ENCODE peak calls at places on chromosomes 12 and 14, in seven cellular contexts. One of them, this sample, is unnamed.

GRCh38 chr12:132866251-132866828 is 21.1 kb downstream of the CHFR start:
- DNase-seq in mesenchymal stem cell: peak; percentile 80
- DNase-seq in H1: no peak
- DNase-seq in H9: no peak
- DNase-seq in mesendoderm: peak; percentile 85
- DNase-seq in neuronal stem cell: no peak
- DNase-seq in IMR-90: peak; percentile 73
- DNase-seq in this sample: peak; percentile 86

GRCh38 chr12:89694542-89694941 is 14.1 kb downstream of the ATP2B1 start:
- DNase-seq in IMR-90: no peak
- DNase-seq in neuronal stem cell: no peak
- DNase-seq in H9: no peak
- DNase-seq in H1: no peak
- DNase-seq in mesenchymal stem cell: no peak
- DNase-seq in mesendoderm: no peak
- DNase-seq in this sample: no peak

GRCh38 chr14:55513491-55513890 is 66.5 kb upstream of the KTN1 start:
- DNase-seq in mesendoderm: no peak
- DNase-seq in neuronal stem cell: no peak
- DNase-seq in H1: no peak
- DNase-seq in mesenchymal stem cell: no peak
- DNase-seq in IMR-90: no peak
- DNase-seq in H9: no peak
- DNase-seq in this sample: no peak

GRCh38 chr12:77214136-77214535 is 148.8 kb upstream of the E2F7 start:
- DNase-seq in neuronal stem cell: no peak
- DNase-seq in IMR-90: peak; percentile 70
- DNase-seq in H1: no peak
- DNase-seq in H9: no peak
- DNase-seq in mesendoderm: no peak
- DNase-seq in mesenchymal stem cell: no peak
- DNase-seq in this sample: no peak

GRCh38 chr14:104138098-104138890 is at the start of gene KIF26A:
- DNase-seq in H9: peak; percentile 79
- DNase-seq in mesendoderm: peak; percentile 84
- DNase-seq in IMR-90: no peak
- DNase-seq in H1: peak; percentile 85
- DNase-seq in neuronal stem cell: peak; percentile 82
- DNase-seq in mesenchymal stem cell: peak; percentile 61
- DNase-seq in this sample: no peak

GRCh38 chr12:107525719-107526554 is 159.7 kb upstream of the PWP1 start:
- DNase-seq in mesenchymal stem cell: no peak
- DNase-seq in mesendoderm: no peak
- DNase-seq in IMR-90: no peak
- DNase-seq in neuronal stem cell: no peak
- DNase-seq in H1: no peak
- DNase-seq in H9: no peak
- DNase-seq in this sample: no peak

GRCh38 chr14:106506901-106507305 is 980.5 kb downstream of the TMEM121 start:
- DNase-seq in mesenchymal stem cell: no peak
- DNase-seq in IMR-90: no peak
- DNase-seq in mesendoderm: no peak
- DNase-seq in H9: no peak
- DNase-seq in neuronal stem cell: no peak
- DNase-seq in H1: no peak
- DNase-seq in this sample: no peak

GRCh38 chr12:121110211-121110940 is 22.3 kb upstream of the P2RX7 start:
- DNase-seq in H1: peak; percentile 68
- DNase-seq in IMR-90: peak; percentile 61
- DNase-seq in mesenchymal stem cell: peak; percentile 76
- DNase-seq in H9: peak; percentile 79
- DNase-seq in neuronal stem cell: peak; percentile 73
- DNase-seq in mesendoderm: peak; percentile 77
- DNase-seq in this sample: peak; percentile 69

GRCh38 chr12:51351913-51352532 is 5.5 kb upstream of the CELA1 start:
- DNase-seq in H9: peak; percentile 91
- DNase-seq in neuronal stem cell: peak; percentile 75
- DNase-seq in IMR-90: peak; percentile 66
- DNase-seq in H1: peak; percentile 90
- DNase-seq in mesenchymal stem cell: peak; percentile 55
- DNase-seq in mesendoderm: peak; percentile 91
- DNase-seq in this sample: peak; percentile 79

GRCh38 chr12:92047058-92047826 is 98.4 kb downstream of the BTG1 start:
- DNase-seq in mesendoderm: no peak
- DNase-seq in mesenchymal stem cell: no peak
- DNase-seq in H9: no peak
- DNase-seq in neuronal stem cell: no peak
- DNase-seq in IMR-90: peak; percentile 29
- DNase-seq in H1: no peak
- DNase-seq in this sample: no peak

GRCh38 chr14:23357261-23357660 is 4.6 kb upstream of the SLC22A17 start:
- DNase-seq in neuronal stem cell: no peak
- DNase-seq in mesenchymal stem cell: no peak
- DNase-seq in H1: no peak
- DNase-seq in IMR-90: no peak
- DNase-seq in mesendoderm: no peak
- DNase-seq in H9: no peak
- DNase-seq in this sample: no peak

GRCh38 chr12:71046215-71046614 is 111.6 kb downstream of the TSPAN8 start:
- DNase-seq in neuronal stem cell: no peak
- DNase-seq in H9: no peak
- DNase-seq in H1: no peak
- DNase-seq in mesenchymal stem cell: peak; percentile 20
- DNase-seq in mesendoderm: no peak
- DNase-seq in IMR-90: peak; percentile 2
- DNase-seq in this sample: no peak

GRCh38 chr12:32357601-32358249 is 41.6 kb upstream of the FGD4 start:
- DNase-seq in H1: no peak
- DNase-seq in H9: no peak
- DNase-seq in mesenchymal stem cell: no peak
- DNase-seq in IMR-90: no peak
- DNase-seq in neuronal stem cell: no peak
- DNase-seq in mesendoderm: no peak
- DNase-seq in this sample: no peak

GRCh38 chr14:66650491-66650911 is 142.6 kb downstream of the GPHN start:
- DNase-seq in H1: no peak
- DNase-seq in mesendoderm: no peak
- DNase-seq in H9: no peak
- DNase-seq in IMR-90: no peak
- DNase-seq in mesenchymal stem cell: no peak
- DNase-seq in neuronal stem cell: no peak
- DNase-seq in this sample: no peak

GRCh38 chr12:119788783-119789182 is 88.3 kb downstream of the CIT start:
- DNase-seq in H9: no peak
- DNase-seq in H1: no peak
- DNase-seq in neuronal stem cell: no peak
- DNase-seq in mesendoderm: no peak
- DNase-seq in IMR-90: peak; percentile 55
- DNase-seq in mesenchymal stem cell: peak; percentile 46
- DNase-seq in this sample: no peak

GRCh38 chr14:86357866-86358265 is 827.9 kb downstream of the FLRT2 start:
- DNase-seq in H1: no peak
- DNase-seq in neuronal stem cell: no peak
- DNase-seq in H9: no peak
- DNase-seq in IMR-90: no peak
- DNase-seq in mesendoderm: no peak
- DNase-seq in mesenchymal stem cell: no peak
- DNase-seq in this sample: no peak

GRCh38 chr12:14357496-14357895 is 8.0 kb upstream of the ATF7IP start:
- DNase-seq in IMR-90: no peak
- DNase-seq in H9: no peak
- DNase-seq in H1: no peak
- DNase-seq in mesenchymal stem cell: peak; percentile 40
- DNase-seq in mesendoderm: no peak
- DNase-seq in neuronal stem cell: no peak
- DNase-seq in this sample: no peak

GRCh38 chr14:96247031-96247430 is 9.0 kb upstream of the BDKRB1 start:
- DNase-seq in mesenchymal stem cell: peak; percentile 22
- DNase-seq in neuronal stem cell: no peak
- DNase-seq in IMR-90: no peak
- DNase-seq in mesendoderm: no peak
- DNase-seq in H1: no peak
- DNase-seq in H9: no peak
- DNase-seq in this sample: no peak

GRCh38 chr12:92138144-92138543 is 7.5 kb downstream of the BTG1 start:
- DNase-seq in mesenchymal stem cell: peak; percentile 53
- DNase-seq in IMR-90: no peak
- DNase-seq in H1: no peak
- DNase-seq in neuronal stem cell: no peak
- DNase-seq in H9: no peak
- DNase-seq in mesendoderm: no peak
- DNase-seq in this sample: no peak

GRCh38 chr14:31829256-31829923 is 247.7 kb upstream of the ARHGAP5 start:
- DNase-seq in IMR-90: peak; percentile 91
- DNase-seq in mesendoderm: peak; percentile 56
- DNase-seq in mesenchymal stem cell: peak; percentile 79
- DNase-seq in H9: no peak
- DNase-seq in neuronal stem cell: no peak
- DNase-seq in H1: no peak
- DNase-seq in this sample: peak; percentile 82

GRCh38 chr14:73743431-73743931 is 29.3 kb upstream of the PNMA1 start:
- DNase-seq in IMR-90: no peak
- DNase-seq in H1: no peak
- DNase-seq in mesendoderm: no peak
- DNase-seq in neuronal stem cell: no peak
- DNase-seq in mesenchymal stem cell: peak; percentile 79
- DNase-seq in H9: peak; percentile 18
- DNase-seq in this sample: no peak

DNA sequence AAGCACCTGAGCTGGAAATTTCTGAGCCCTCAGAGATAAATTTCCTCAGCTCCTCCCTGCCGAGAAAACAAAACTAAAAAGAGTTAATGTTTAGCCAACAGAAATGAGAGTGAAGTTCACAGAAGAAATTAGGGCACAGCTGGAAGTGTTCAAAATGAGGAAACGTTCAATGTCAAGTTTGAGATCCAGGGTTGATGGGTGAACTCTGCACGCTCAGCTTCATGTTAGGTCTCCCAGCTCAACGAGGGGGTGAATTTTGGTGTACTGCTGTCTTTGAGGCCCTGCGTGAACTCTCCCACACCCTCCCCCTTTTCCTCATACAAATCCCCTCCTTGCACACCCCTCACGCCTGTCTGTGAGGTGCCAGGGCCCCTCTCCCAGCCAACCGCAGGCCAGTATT is 13.3 kb upstream of the OAS3 start:
- DNase-seq in mesenchymal stem cell: no peak
- DNase-seq in H9: no peak
- DNase-seq in mesendoderm: no peak
- DNase-seq in IMR-90: no peak
- DNase-seq in neuronal stem cell: no peak
- DNase-seq in H1: no peak
- DNase-seq in this sample: no peak
- H3K27me3 ChIP-seq in mesenchymal stem cell: no peaks in the 10 kb centered on the region
- H3K27me3 ChIP-seq in H9: no peaks in the 10 kb centered on the region
- H3K27me3 ChIP-seq in mesendoderm: no peaks in the 10 kb centered on the region
- H3K27me3 ChIP-seq in IMR-90: no peaks in the 10 kb centered on the region
- H3K27me3 ChIP-seq in neuronal stem cell: no peaks in the 10 kb centered on the region
- H3K27me3 ChIP-seq in H1: no peaks in the 10 kb centered on the region
- H3K27me3 ChIP-seq in this sample: no peaks in the 10 kb centered on the region

GRCh38 chr12:110726018-110726417 is 16.7 kb downstream of the PPP1CC start:
- DNase-seq in IMR-90: no peak
- DNase-seq in mesenchymal stem cell: no peak
- DNase-seq in neuronal stem cell: no peak
- DNase-seq in H9: no peak
- DNase-seq in H1: no peak
- DNase-seq in mesendoderm: no peak
- DNase-seq in this sample: no peak
- H2BK120ac ChIP-seq in IMR-90: no peak overlapping the region
- H2BK120ac ChIP-seq in mesenchymal stem cell: no peak overlapping the region
- H2BK120ac ChIP-seq in neuronal stem cell: no peak overlapping the region
- H2BK120ac ChIP-seq in H9: no peak overlapping the region
- H2BK120ac ChIP-seq in H1: no peak overlapping the region
- H2BK120ac ChIP-seq in mesendoderm: no peak overlapping the region
- H2BK120ac ChIP-seq in this sample: no peak overlapping the region

DNA sequence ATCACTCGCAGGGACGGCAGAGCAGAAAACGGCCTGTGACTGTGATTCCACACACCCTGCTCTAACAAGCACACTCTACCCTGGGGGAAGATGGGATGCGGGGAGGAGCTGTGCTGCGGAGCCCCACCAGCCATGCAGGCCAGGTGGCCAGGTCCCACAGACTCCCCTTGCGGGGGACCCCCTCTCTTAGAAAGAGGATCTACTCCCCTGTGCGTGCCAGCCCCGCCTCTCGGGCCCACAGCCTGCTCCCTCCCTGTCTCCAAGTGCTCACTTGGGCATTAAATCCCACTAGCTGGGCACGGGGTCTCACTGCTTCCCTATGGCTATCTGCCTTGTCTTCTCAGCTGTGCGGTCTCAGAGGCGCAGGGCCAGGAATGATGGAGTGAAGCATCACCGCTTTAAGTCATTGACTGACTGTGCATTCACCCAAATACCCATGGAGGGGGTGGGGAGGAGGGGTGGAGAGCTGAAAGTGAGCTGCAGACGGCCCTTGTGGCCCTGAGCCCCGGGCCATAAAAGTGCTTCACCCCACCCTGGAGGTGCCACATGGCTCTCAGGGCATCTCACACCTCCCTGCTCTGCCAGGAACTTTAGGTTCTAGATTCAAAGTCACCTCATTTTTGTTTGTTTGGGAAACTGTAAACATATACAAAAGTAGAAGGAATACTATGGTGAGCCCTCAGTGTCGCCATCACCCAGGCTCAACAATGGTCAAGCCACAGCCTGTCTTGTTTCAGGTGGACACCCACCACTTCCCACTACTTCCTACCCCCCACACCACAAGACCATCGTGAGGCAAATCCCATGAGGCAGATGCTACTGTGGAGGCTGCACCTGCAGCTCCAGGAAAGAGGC is 9.4 kb downstream of the STX2 start:
- DNase-seq in mesendoderm: no peak
- DNase-seq in H9: peak; percentile 38
- DNase-seq in IMR-90: no peak
- DNase-seq in mesenchymal stem cell: no peak
- DNase-seq in neuronal stem cell: no peak
- DNase-seq in H1: no peak
- DNase-seq in this sample: no peak
- H3K4me2 ChIP-seq in mesendoderm: no peak overlapping the region
- H3K4me2 ChIP-seq in H9: no peak overlapping the region
- H3K4me2 ChIP-seq in IMR-90: no peak overlapping the region
- H3K4me2 ChIP-seq in mesenchymal stem cell: no peak overlapping the region
- H3K4me2 ChIP-seq in neuronal stem cell: no peak overlapping the region
- H3K4me2 ChIP-seq in H1: no peak overlapping the region
- H3K4me2 ChIP-seq in this sample: no peak overlapping the region

DNA sequence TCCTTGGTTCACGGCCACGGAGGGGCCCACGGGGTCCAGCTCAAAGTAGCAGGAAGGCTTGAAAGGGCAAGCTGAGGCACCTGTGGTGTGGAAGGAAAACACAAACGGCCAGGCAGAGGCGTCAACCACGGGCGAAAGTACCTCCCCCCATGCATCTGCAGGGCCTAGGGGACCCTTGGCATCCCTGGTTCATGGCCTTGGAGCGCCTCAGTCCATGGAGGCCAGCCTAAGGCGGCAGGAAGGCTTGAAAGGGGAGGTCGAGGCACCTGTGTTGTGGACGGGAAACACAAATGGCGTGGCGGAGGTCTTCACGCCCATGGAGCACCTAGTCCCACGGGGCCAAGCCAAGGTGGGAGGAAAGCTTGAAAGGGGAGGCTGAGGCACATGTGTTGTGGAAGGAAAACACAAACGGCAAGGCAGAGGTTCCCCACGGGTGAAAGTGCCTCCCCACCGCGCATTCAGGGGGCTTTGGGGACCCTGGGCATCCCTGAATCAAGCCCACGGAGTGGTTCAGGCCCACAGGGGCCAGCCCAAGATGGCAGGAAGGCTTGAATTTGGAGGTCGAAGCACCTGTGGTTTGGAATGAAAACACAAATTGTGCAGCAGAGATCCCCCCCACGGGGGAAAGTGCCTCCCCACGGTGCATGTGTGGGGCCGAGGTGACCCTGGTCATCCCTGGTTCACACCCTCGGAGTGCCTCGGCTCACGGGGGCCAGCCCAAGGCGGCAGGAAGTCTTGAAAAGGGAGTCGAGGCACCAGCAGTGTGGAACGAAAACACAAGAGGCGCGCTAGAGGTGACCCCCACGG is 380.8 kb downstream of the ALG10 start:
- DNase-seq in IMR-90: no peak
- DNase-seq in mesendoderm: no peak
- DNase-seq in neuronal stem cell: no peak
- DNase-seq in H1: peak; percentile 1
- DNase-seq in mesenchymal stem cell: no peak
- DNase-seq in H9: peak; percentile 6
- DNase-seq in this sample: no peak
- H3K27me3 ChIP-seq in IMR-90: no peaks in the 10 kb centered on the region
- H3K27me3 ChIP-seq in mesendoderm: no peaks in the 10 kb centered on the region
- H3K27me3 ChIP-seq in neuronal stem cell: no peaks in the 10 kb centered on the region
- H3K27me3 ChIP-seq in H1: no peaks in the 10 kb centered on the region
- H3K27me3 ChIP-seq in mesenchymal stem cell: no peaks in the 10 kb centered on the region
- H3K27me3 ChIP-seq in H9: no peaks in the 10 kb centered on the region
- H3K27me3 ChIP-seq in this sample: peaks cover 2% of the 10 kb centered on the region